ENCODE peak calls at places on chromosomes 16 and 17, in four cellular contexts. O is aorta, B is GM03348, Z is brain microvascular endothelial cell. W is an unnamed sample.

GRCh38 chr16:52191533-52192134 is 355.3 kb downstream of the TOX3 start:
- DNase-seq in O (no peak), B (peak), Z (peak), W (peak)

GRCh38 chr17:76543482-76544122 is 3.8 kb downstream of the PRCD start:
- DNase-seq in O (peak), B (no peak), Z (no peak), W (no peak)

GRCh38 chr17:7238418-7239090 is 703 bp downstream of the PHF23 start:
- DNase-seq in O (no peak), B (peak), Z (no peak), W (no peak)

GRCh38 chr17:30565073-30565935 is 88.1 kb downstream of the GOSR1 start:
- DNase-seq in O (peak), B (no peak), Z (no peak), W (no peak)

GRCh38 chr16:63789603-63790002 is 1332.3 kb downstream of the CDH11 start:
- DNase-seq in O (no peak), B (no peak), Z (no peak), W (no peak)

GRCh38 chr17:50024808-50025207 is 29.8 kb upstream of the DLX3 start:
- DNase-seq in O (no peak), B (no peak), Z (no peak), W (no peak)

GRCh38 chr16:1887711-1888354 is 15.9 kb upstream of the MEIOB start:
- DNase-seq in O (peak), B (no peak), Z (no peak), W (no peak)

GRCh38 chr16:84844049-84844350 is 24.2 kb downstream of the CRISPLD2 start:
- DNase-seq in O (no peak), B (no peak), Z (no peak), W (no peak)

GRCh38 chr17:10790491-10791401 is 13.2 kb downstream of the TMEM238L start:
- DNase-seq in O (no peak), B (no peak), Z (no peak), W (no peak)

GRCh38 chr17:77537566-77537965 is 396.8 kb downstream of the SEC14L1 start:
- DNase-seq in O (no peak), B (no peak), Z (no peak), W (no peak)

GRCh38 chr17:82235775-82236141 is 6.9 kb downstream of the SLC16A3 start:
- DNase-seq in O (no peak), B (no peak), Z (no peak), W (no peak)

GRCh38 chr17:32971171-32971570 is 20.5 kb upstream of the SPACA3 start:
- DNase-seq in O (no peak), B (no peak), Z (peak), W (no peak)

GRCh38 chr16:23537390-23537789 is 19.8 kb downstream of the EARS2 start:
- DNase-seq in O (no peak), B (no peak), Z (no peak), W (no peak)